ENCODE peak calls at places on chromosomes 13 and 19, in ten cellular contexts. F, P, E, Y, Z, L, S, N, T and H are unnamed samples.
A peak's percentile ranks its signal among the peaks of the same experiment; 100 is the strongest.

GRCh38 chr13:51921790-51922740 is 60.3 kb downstream of the CCDC70 start:
- DNase-seq in Y (no peak), N (no peak), E (no peak), T (no peak), P (no peak), L (no peak), Z (no peak), F (no peak), S (peak; percentile 50), H (no peak)

GRCh38 chr13:109922518-109922917 is 136.1 kb upstream of the IRS2 start:
- DNase-seq in Y (no peak), F (no peak), P (no peak), S (no peak), Z (no peak), E (no peak), N (peak; percentile 39), L (no peak), T (no peak), H (no peak)

GRCh38 chr19:9793051-9793591 is 24.6 kb upstream of the ZNF846 start:
- DNase-seq in Z (no peak), P (peak; percentile 76), F (peak; percentile 61), T (no peak), S (peak; percentile 72), E (peak; percentile 66), N (peak; percentile 49), L (no peak), Y (peak; percentile 78), H (no peak)

GRCh38 chr13:23979361-23980159 is 82.3 kb upstream of the C1QTNF9B start:
- DNase-seq in F (peak; percentile 46), S (peak; percentile 62), Y (peak; percentile 54), P (peak; percentile 95), N (peak; percentile 88), Z (peak; percentile 6), E (peak; percentile 40), T (peak; percentile 47), L (peak; percentile 14), H (peak; percentile 72)

GRCh38 chr19:38337360-38337653 is 1.7 kb downstream of the CATSPERG start:
- DNase-seq in Y (no peak), F (no peak), Z (no peak), N (no peak), E (no peak), T (no peak), L (no peak), P (no peak), S (peak; percentile 16), H (no peak)

GRCh38 chr19:7710616-7711015 is 8.7 kb upstream of the FCER2 start:
- DNase-seq in P (no peak), Y (no peak), N (no peak), E (no peak), S (no peak), T (no peak), L (no peak), F (no peak), Z (no peak), H (no peak)

GRCh38 chr13:102913924-102914628 is 68.2 kb downstream of the ERCC5 start:
- DNase-seq in P (peak; percentile 33), N (peak; percentile 11), T (no peak), S (no peak), E (no peak), Y (no peak), Z (no peak), F (no peak), L (no peak), H (no peak)

GRCh38 chr19:13935765-13936486 is 2.3 kb downstream of the PODNL1 start:
- DNase-seq in Y (no peak), S (peak; percentile 64), F (peak; percentile 45), P (no peak), E (no peak), N (no peak), L (no peak), T (no peak), Z (no peak), H (no peak)

GRCh38 chr13:20664304-20664703 is 39.2 kb upstream of the IL17D start:
- DNase-seq in L (no peak), E (no peak), S (no peak), Y (no peak), P (no peak), T (no peak), Z (no peak), N (no peak), F (no peak), H (no peak)

GRCh38 chr19:2309734-2310362 is 1.9 kb upstream of the LINGO3 start:
- DNase-seq in F (peak; percentile 89), Z (no peak), N (peak; percentile 52), E (no peak), L (no peak), P (peak; percentile 62), T (no peak), Y (no peak), S (no peak), H (no peak)

GRCh38 chr13:76980075-76980718 is 11.7 kb upstream of the CLN5 start:
- DNase-seq in N (peak; percentile 51), F (peak; percentile 92), L (peak; percentile 79), Z (peak; percentile 80), E (peak; percentile 92), P (peak; percentile 78), S (peak; percentile 82), Y (peak; percentile 88), T (peak; percentile 71), H (peak; percentile 70)

GRCh38 chr13:31032574-31033095 is 100.2 kb downstream of the TEX26 start:
- DNase-seq in P (peak; percentile 76), T (no peak), L (no peak), Y (no peak), S (no peak), Z (no peak), E (no peak), F (no peak), N (no peak), H (no peak)

GRCh38 chr19:39057615-39058014 is 25.3 kb upstream of the FBXO27 start:
- DNase-seq in E (no peak), T (no peak), Z (no peak), F (no peak), L (no peak), S (no peak), N (no peak), P (no peak), Y (no peak), H (no peak)

GRCh38 chr13:45055198-45055901 is 65.0 kb upstream of the GTF2F2 start:
- DNase-seq in P (peak; percentile 97), F (no peak), Y (peak; percentile 30), Z (no peak), S (no peak), L (no peak), E (peak; percentile 75), T (no peak), N (peak; percentile 89), H (no peak)

GRCh38 chr13:111204438-111205177 is 89.5 kb downstream of the ARHGEF7 start:
- DNase-seq in Z (no peak), L (no peak), S (peak; percentile 86), P (peak; percentile 88), N (peak; percentile 70), F (no peak), E (no peak), T (no peak), Y (no peak), H (peak; percentile 29)

GRCh38 chr19:32168111-32168510 is 177.3 kb upstream of the ZNF507 start:
- DNase-seq in N (no peak), Z (no peak), S (no peak), F (no peak), P (no peak), Y (no peak), L (no peak), E (no peak), T (no peak), H (no peak)

GRCh38 chr13:50518131-50518530 is 325.4 kb downstream of the DLEU7 start:
- DNase-seq in T (no peak), S (no peak), N (no peak), F (no peak), L (no peak), Y (no peak), P (peak; percentile 17), Z (no peak), E (no peak), H (no peak)

GRCh38 chr19:3357731-3358391 is 8.5 kb upstream of the NFIC start:
- DNase-seq in T (no peak), S (peak; percentile 59), N (peak; percentile 30), E (peak; percentile 15), Y (no peak), P (peak; percentile 45), Z (no peak), L (no peak), F (no peak), H (no peak)

GRCh38 chr13:70218618-70219017 is 110.4 kb upstream of the KLHL1 start:
- DNase-seq in Y (no peak), P (no peak), Z (no peak), N (no peak), E (no peak), L (no peak), F (no peak), T (no peak), S (no peak), H (no peak)

GRCh38 chr13:24233351-24233901 is 72.9 kb downstream of the SPATA13 start:
- DNase-seq in L (no peak), Y (no peak), Z (no peak), T (no peak), E (no peak), F (no peak), S (peak; percentile 77), P (peak; percentile 63), N (peak; percentile 10), H (no peak)